ENCODE peak calls at places on chromosome 22, in six cellular contexts. R, C, I, T, Y and S are unnamed samples.

GRCh38 chr22:22881116-22882032 is 6.2 kb upstream of the IGLL5 start:
- DNase-seq in R (no peak), C (no peak), I (no peak), T (no peak), Y (no peak), S (peak; percentile 66)

GRCh38 chr22:50276143-50276542 is 6.0 kb upstream of the MAPK11 start:
- DNase-seq in R (peak; percentile 68), C (peak; percentile 43), I (peak; percentile 92), T (peak; percentile 29), Y (no peak), S (peak; percentile 86)

GRCh38 chr22:49968831-49969661 is 8.5 kb downstream of the PIM3 start:
- DNase-seq in R (peak; percentile 23), C (no peak), I (peak; percentile 68), T (no peak), Y (peak; percentile 18), S (no peak)

GRCh38 chr22:43535741-43536140 is 123.9 kb downstream of the MPPED1 start:
- DNase-seq in R (no peak), C (no peak), I (peak; percentile 37), T (no peak), Y (no peak), S (no peak)

GRCh38 chr22:50697667-50698506 is 25.3 kb downstream of the SHANK3 start:
- DNase-seq in R (peak; percentile 12), C (no peak), I (peak; percentile 63), T (peak; percentile 24), Y (no peak), S (no peak)

GRCh38 chr22:42347281-42347824 is 76.9 kb upstream of the TCF20 start:
- DNase-seq in R (no peak), C (no peak), I (no peak), T (peak; percentile 35), Y (no peak), S (no peak)

GRCh38 chr22:50488886-50489285 is 2.2 kb downstream of the MIOX start:
- DNase-seq in R (no peak), C (no peak), I (no peak), T (no peak), Y (no peak), S (no peak)

GRCh38 chr22:28015056-28015445 is 96.0 kb upstream of the PITPNB start:
- DNase-seq in R (peak; percentile 10), C (no peak), I (peak; percentile 57), T (no peak), Y (no peak), S (no peak)

GRCh38 chr22:39209756-39210155 is 35.0 kb downstream of the PDGFB start:
- DNase-seq in R (no peak), C (no peak), I (peak; percentile 60), T (no peak), Y (no peak), S (no peak)

GRCh38 chr22:39316440-39317083 is 2.9 kb downstream of the RPL3 start:
- DNase-seq in R (peak; percentile 61), C (peak; percentile 95), I (peak; percentile 76), T (peak; percentile 83), Y (peak; percentile 60), S (peak; percentile 83)

GRCh38 chr22:17592201-17592600 is 28.9 kb downstream of the SLC25A18 start:
- DNase-seq in R (no peak), C (no peak), I (peak; percentile 23), T (no peak), Y (no peak), S (no peak)

GRCh38 chr22:42608481-42609361 is 6.0 kb downstream of the POLDIP3 start:
- DNase-seq in R (no peak), C (peak; percentile 76), I (no peak), T (no peak), Y (no peak), S (no peak)

GRCh38 chr22:25419247-25420113 is 145.0 kb upstream of the GRK3 start:
- DNase-seq in R (no peak), C (peak; percentile 47), I (no peak), T (no peak), Y (peak; percentile 74), S (peak; percentile 9)
- TF ChIP-seq CTCF in R (no peak), C (no peak), I (no peak), T (no peak), Y (no peak), S (no peak)

GRCh38 chr22:47626428-47627390 is 864.3 kb downstream of the TBC1D22A start:
- DNase-seq in R (no peak), C (no peak), I (peak; percentile 31), T (no peak), Y (no peak), S (peak; percentile 34)
- H3K4me1 ChIP-seq in R (no peaks in the 10 kb centered on the region), C (no peaks in the 10 kb centered on the region), I (no peaks in the 10 kb centered on the region), T (no peaks in the 10 kb centered on the region), Y (no peaks in the 10 kb centered on the region), S (no peaks in the 10 kb centered on the region)

GRCh38 chr22:31150615-31151014 is 9.4 kb upstream of the RNF185 start:
- DNase-seq in R (no peak), C (no peak), I (no peak), T (peak; percentile 15), Y (no peak), S (no peak)
- TF ChIP-seq CTCF in R (no peak), C (peak; percentile 28), I (peak; percentile 13), T (peak; percentile 41), Y (no peak), S (peak; percentile 64)

GRCh38 chr22:24431309-24432034 is 4.1 kb downstream of the ADORA2A start:
- DNase-seq in R (no peak), C (no peak), I (peak; percentile 57), T (no peak), Y (peak; percentile 12), S (no peak)
- H3K4me1 ChIP-seq in R (peaks cover 91% of the 10 kb centered on the region), C (peaks cover 12% of the 10 kb centered on the region), I (peaks cover 61% of the 10 kb centered on the region), T (no peaks in the 10 kb centered on the region), Y (no peaks in the 10 kb centered on the region), S (peaks cover 97% of the 10 kb centered on the region)

DNA sequence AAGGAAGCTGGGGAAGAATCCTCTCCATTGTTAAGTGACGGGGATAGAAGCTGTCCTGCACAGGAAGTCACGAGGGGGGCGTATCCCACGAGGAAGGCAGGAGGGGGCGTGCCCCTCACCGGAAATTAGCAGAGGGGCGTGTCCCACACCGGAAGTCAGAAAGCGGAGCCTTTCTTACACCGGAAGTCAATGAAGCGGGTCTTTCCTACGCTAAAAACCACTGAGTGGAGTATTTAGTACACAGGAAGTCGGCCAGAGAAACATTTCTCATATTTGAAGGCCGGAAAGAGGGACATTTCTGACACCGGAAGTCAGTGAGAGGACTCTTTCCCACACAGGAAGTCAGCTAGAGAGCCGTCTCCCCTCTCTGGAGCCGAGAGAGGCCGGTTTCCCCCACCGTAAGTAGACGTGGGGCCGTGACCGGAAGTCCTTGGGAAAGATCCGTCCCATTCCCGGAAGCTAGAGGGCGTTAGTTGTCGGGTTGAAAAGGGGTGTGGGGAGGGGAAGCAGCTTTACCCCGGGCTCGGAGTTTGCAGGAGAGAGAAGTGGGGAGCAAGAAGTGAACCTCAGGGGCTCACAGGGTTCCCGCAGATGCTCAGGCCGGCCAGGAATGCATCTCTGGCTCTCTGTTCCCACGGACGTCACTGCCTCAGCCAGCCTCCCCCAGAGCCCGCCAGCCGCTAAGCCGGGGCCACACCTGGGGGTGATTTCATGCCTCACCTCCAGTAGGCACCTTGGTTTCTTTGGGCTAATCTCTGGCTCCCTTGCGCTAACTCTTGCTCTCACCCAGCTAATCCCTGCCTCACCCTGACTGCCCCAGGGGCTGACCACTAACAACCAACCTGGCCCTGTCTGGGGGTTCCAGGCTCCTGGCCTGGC is 15.4 kb downstream of the MIAT start:
- DNase-seq in R (peak; percentile 91), C (peak; percentile 94), I (peak; percentile 94), T (peak; percentile 89), Y (peak; percentile 94), S (peak; percentile 99)
- TF ChIP-seq CTCF in R (peak; percentile 71), C (peak; percentile 62), I (peak; percentile 42), T (peak; percentile 69), Y (no peak), S (peak; percentile 71)

DNA sequence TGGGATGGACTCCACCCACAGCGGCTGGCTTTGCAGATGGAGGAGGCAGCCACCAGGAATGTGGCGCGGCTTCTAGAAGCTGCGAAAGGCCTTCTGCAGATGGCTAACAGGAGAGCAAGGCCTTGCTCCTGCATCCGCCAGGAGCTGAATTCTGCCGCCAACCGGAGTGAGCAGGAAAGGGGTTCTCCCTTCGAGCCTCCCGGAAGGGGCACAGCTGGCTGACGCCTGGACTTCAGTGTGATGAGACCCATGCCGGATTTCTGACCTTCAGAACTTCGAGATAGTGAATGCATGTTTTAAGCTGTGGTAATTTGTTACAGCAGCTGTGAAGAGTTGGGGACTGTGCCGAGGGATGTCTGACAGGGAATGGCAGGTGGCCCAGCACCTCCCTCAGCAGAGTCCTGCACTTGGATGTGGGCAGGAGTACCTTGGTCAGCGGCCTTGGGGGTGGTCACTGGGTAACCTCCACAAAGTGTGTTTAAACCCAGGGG is 7.7 kb downstream of the TBC1D22A start:
- DNase-seq in R (no peak), C (no peak), I (no peak), T (peak; percentile 29), Y (no peak), S (no peak)
- H3K4me1 ChIP-seq in R (peaks cover 84% of the 10 kb centered on the region), C (peaks cover 14% of the 10 kb centered on the region), I (peaks cover 45% of the 10 kb centered on the region), T (peaks cover 14% of the 10 kb centered on the region), Y (no peaks in the 10 kb centered on the region), S (peaks cover 76% of the 10 kb centered on the region)